ENCODE peak calls at places on chromosomes 16 and 17, in four cellular contexts. One of them, this sample, is unnamed.

GRCh38 chr16:59356709-59357108 is 622.6 kb upstream of the GOT2 start:
- DNase-seq in IMR-90: no peak
- DNase-seq in HepG2: no peak
- DNase-seq in K562: peak; percentile 90
- DNase-seq in this sample: no peak

GRCh38 chr17:82301916-82302497 is 15.4 kb downstream of the CD7 start:
- DNase-seq in IMR-90: no peak
- DNase-seq in HepG2: no peak
- DNase-seq in K562: no peak
- DNase-seq in this sample: no peak

GRCh38 chr16:80912651-80913050 is 94.0 kb downstream of the CMC2 start:
- DNase-seq in IMR-90: no peak
- DNase-seq in HepG2: no peak
- DNase-seq in K562: no peak
- DNase-seq in this sample: no peak

GRCh38 chr17:67999291-67999911 is 3.1 kb upstream of the C17orf58 start:
- DNase-seq in IMR-90: peak; percentile 52
- DNase-seq in HepG2: no peak
- DNase-seq in K562: no peak
- DNase-seq in this sample: no peak

GRCh38 chr17:39014795-39015545 is 47.8 kb upstream of the FBXO47 start:
- DNase-seq in IMR-90: no peak
- DNase-seq in HepG2: no peak
- DNase-seq in K562: peak; percentile 57
- DNase-seq in this sample: peak; percentile 46

GRCh38 chr17:55737976-55738501 is 12.8 kb upstream of the PCTP start:
- DNase-seq in IMR-90: no peak
- DNase-seq in HepG2: no peak
- DNase-seq in K562: peak; percentile 95
- DNase-seq in this sample: no peak

GRCh38 chr16:21610006-21610544 is 10.7 kb downstream of the METTL9 start:
- DNase-seq in IMR-90: no peak
- DNase-seq in HepG2: no peak
- DNase-seq in K562: no peak
- DNase-seq in this sample: no peak

GRCh38 chr16:16933861-16934260 is 536.9 kb downstream of the XYLT1 start:
- DNase-seq in IMR-90: no peak
- DNase-seq in HepG2: no peak
- DNase-seq in K562: peak; percentile 8
- DNase-seq in this sample: no peak

GRCh38 chr17:64575431-64575830 is 68.7 kb downstream of the CEP95 start:
- DNase-seq in IMR-90: no peak
- DNase-seq in HepG2: no peak
- DNase-seq in K562: no peak
- DNase-seq in this sample: no peak

GRCh38 chr17:2394775-2395191 is 6.1 kb downstream of the MNT start:
- DNase-seq in IMR-90: no peak
- DNase-seq in HepG2: no peak
- DNase-seq in K562: no peak
- DNase-seq in this sample: no peak

GRCh38 chr16:84663433-84664101 is 15.3 kb downstream of the KLHL36 start:
- DNase-seq in IMR-90: no peak
- DNase-seq in HepG2: no peak
- DNase-seq in K562: no peak
- DNase-seq in this sample: no peak

GRCh38 chr17:16872351-16872751 is 99.6 kb downstream of the TNFRSF13B start:
- DNase-seq in IMR-90: no peak
- DNase-seq in HepG2: no peak
- DNase-seq in K562: no peak
- DNase-seq in this sample: no peak

GRCh38 chr16:13586051-13586450 is 333.9 kb upstream of the ERCC4 start:
- DNase-seq in IMR-90: no peak
- DNase-seq in HepG2: no peak
- DNase-seq in K562: no peak
- DNase-seq in this sample: no peak

GRCh38 chr17:49694847-49695697 is 12.7 kb downstream of the SLC35B1 start:
- DNase-seq in IMR-90: no peak
- DNase-seq in HepG2: peak; percentile 30
- DNase-seq in K562: peak; percentile 59
- DNase-seq in this sample: peak; percentile 33

GRCh38 chr17:60766778-60767190 is 89.1 kb downstream of the BCAS3 start:
- DNase-seq in IMR-90: no peak
- DNase-seq in HepG2: peak; percentile 64
- DNase-seq in K562: peak; percentile 54
- DNase-seq in this sample: no peak

GRCh38 chr17:17057057-17057551 is 14.8 kb downstream of the MPRIP start:
- DNase-seq in IMR-90: no peak
- DNase-seq in HepG2: no peak
- DNase-seq in K562: no peak
- DNase-seq in this sample: no peak

GRCh38 chr16:66590322-66590721 is 11.1 kb downstream of the CMTM2 start:
- DNase-seq in IMR-90: no peak
- DNase-seq in HepG2: no peak
- DNase-seq in K562: no peak
- DNase-seq in this sample: no peak

GRCh38 chr16:6363891-6364607 is 968.6 kb upstream of the RBFOX1 start:
- DNase-seq in IMR-90: no peak
- DNase-seq in HepG2: no peak
- DNase-seq in K562: no peak
- DNase-seq in this sample: no peak

GRCh38 chr16:26139884-26140283 is 448.1 kb downstream of the HS3ST4 start:
- DNase-seq in IMR-90: no peak
- DNase-seq in HepG2: no peak
- DNase-seq in K562: no peak
- DNase-seq in this sample: no peak
- TF ChIP-seq BHLHE40 in IMR-90: no peak
- TF ChIP-seq BHLHE40 in HepG2: no peak
- TF ChIP-seq BHLHE40 in K562: no peak
- TF ChIP-seq BHLHE40 in this sample: no peak

GRCh38 chr17:44197980-44198720 is 1.5 kb downstream of the ATXN7L3 start:
- DNase-seq in IMR-90: peak; percentile 41
- DNase-seq in HepG2: no peak
- DNase-seq in K562: peak; percentile 89
- DNase-seq in this sample: peak; percentile 77
- TF ChIP-seq MAZ in IMR-90: no peak
- TF ChIP-seq MAZ in HepG2: no peak
- TF ChIP-seq MAZ in K562: peak; percentile 76
- TF ChIP-seq MAZ in this sample: no peak

DNA sequence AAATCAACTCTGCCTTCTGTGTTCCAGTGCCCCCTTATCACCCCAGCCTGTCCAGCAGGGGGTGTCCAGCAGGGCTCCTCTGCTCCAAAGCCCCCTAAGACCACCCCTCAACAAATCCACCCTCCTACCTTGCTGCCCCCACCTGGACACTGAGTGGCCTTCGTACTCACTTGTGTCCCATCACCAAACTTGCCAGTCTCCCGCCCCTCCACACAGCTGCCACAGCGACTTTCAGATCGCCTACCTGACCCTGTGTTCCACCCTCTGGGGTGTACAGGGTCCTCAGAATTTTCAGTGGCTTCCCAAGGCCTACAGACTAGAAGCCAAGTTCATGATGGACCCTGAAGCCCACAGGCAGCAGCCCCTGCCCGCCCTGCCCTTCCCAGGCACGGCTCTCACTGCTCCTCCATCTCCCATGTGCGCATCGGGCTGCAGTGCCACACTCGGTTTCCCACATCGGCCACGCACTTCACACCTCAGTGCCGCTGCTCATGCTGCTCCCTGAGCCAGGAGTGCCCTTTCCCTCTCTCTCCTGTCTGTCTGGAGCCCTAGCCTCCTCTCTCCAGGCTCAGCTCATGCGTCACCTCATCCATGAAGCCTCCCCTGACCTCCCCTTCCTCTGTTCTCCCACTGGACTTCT is 11.8 kb downstream of the KCNH6 start:
- DNase-seq in IMR-90: no peak
- DNase-seq in HepG2: no peak
- DNase-seq in K562: no peak
- DNase-seq in this sample: no peak
- TF ChIP-seq BHLHE40 in IMR-90: no peak
- TF ChIP-seq BHLHE40 in HepG2: no peak
- TF ChIP-seq BHLHE40 in K562: no peak
- TF ChIP-seq BHLHE40 in this sample: no peak

DNA sequence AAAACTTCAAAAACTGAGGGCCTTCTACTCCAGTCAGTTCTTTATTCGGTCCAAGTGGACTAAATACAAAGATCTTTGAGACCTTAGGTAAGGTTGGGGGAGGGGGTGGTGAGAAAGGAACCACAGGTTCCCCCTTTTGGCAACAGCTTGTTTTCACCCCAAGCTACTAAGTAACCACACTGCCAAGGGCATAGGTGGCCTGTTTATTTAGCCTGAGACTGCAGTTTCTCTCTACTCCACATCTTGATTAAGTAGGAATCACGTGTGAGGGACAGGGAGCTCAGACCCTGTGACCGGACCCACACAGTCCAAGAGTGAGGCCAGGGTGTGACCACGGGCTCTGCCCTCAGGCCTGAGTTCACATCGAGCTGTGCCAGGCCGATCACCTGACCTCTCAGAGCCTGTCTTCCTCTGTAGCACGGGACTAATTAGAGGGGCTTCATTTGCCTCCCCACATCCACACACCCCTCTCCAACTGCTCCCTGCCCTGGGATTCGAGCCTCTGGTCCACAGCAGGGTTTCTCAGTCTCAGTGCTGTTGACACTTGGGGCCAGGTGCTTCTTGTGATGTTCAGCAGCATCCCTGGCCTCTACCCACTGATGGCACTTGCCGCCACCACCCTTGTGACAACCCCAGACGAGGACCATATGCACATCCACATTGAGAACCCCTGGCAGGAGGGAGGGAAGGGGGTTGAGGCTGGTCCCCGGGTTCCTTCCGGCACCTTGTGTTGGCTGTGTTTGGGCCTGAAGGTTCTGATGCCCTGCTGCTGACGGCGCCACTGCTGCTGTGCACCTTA is 17.8 kb downstream of the ST6GALNAC2 start:
- DNase-seq in IMR-90: no peak
- DNase-seq in HepG2: peak; percentile 60
- DNase-seq in K562: peak; percentile 31
- DNase-seq in this sample: no peak
- TF ChIP-seq MAZ in IMR-90: no peak
- TF ChIP-seq MAZ in HepG2: no peak
- TF ChIP-seq MAZ in K562: no peak
- TF ChIP-seq MAZ in this sample: no peak

DNA sequence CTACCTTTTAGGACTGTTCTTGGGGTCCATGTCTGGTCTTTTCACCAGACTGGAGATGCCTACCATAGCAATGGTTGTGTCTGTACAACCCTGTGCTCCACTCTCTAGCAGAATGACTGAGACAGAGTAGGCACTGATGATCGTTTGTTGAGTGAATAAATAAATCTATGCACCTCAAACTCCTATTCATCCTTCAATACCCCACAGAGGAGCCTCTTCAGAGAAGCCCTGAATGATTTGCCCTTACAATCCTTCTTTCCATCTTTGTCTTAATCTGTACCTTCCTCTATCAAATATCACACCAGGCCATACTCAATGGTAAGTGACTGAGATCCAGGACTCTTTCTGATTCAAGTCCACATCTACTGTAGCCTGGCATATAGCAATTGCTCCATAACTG is 23.3 kb downstream of the PIMREG start:
- DNase-seq in IMR-90: no peak
- DNase-seq in HepG2: no peak
- DNase-seq in K562: no peak
- DNase-seq in this sample: no peak
- TF ChIP-seq BHLHE40 in IMR-90: no peak
- TF ChIP-seq BHLHE40 in HepG2: no peak
- TF ChIP-seq BHLHE40 in K562: no peak
- TF ChIP-seq BHLHE40 in this sample: no peak

DNA sequence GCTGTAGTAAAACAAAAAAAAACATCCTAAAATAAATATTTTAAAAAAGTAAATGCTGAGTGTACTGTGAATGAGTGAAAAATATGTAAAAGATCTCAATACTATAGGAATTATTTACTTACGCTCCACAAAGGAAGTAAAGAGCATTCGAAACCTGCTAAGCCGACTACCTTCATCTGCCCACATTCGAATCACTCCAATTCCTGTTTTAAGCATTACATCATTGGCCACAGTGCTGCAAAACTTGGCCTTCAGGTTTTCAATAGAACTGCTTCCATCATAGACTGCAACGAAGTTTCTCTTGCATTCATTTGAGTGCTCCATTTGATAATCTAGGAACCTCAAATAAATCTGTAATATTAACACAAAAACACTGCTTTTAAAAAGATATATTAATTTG is 34.4 kb downstream of the NETO2 start:
- DNase-seq in IMR-90: no peak
- DNase-seq in HepG2: no peak
- DNase-seq in K562: no peak
- DNase-seq in this sample: no peak
- TF ChIP-seq MAZ in IMR-90: no peak
- TF ChIP-seq MAZ in HepG2: no peak
- TF ChIP-seq MAZ in K562: no peak
- TF ChIP-seq MAZ in this sample: no peak